ENCODE peak calls at places on chromosomes 3 and 15, in five cellular contexts. I is transverse colon, Z is kidney tubule cell, L is NCI-H1105, H is nephron progenitor cell. T is an unnamed sample.

GRCh38 chr3:13708301-13708700 is 159.4 kb downstream of the FBLN2 start:
- DNase-seq in Z (no peak), I (no peak), H (no peak), L (no peak), T (no peak)

GRCh38 chr3:42660898-42661297 is 7.4 kb downstream of the ZBTB47 start:
- DNase-seq in L (no peak), H (no peak), Z (no peak), I (no peak), T (no peak)

GRCh38 chr3:196518999-196519737 is 4.0 kb upstream of the SMCO1 start:
- DNase-seq in H (peak), I (peak), Z (peak), L (peak), T (no peak)

GRCh38 chr3:176651622-176652021 is 545.7 kb downstream of the TBL1XR1 start:
- DNase-seq in L (no peak), Z (no peak), H (no peak), I (no peak), T (no peak)

GRCh38 chr15:67820992-67821783 is 4.1 kb upstream of the SKOR1 start:
- DNase-seq in H (peak), I (peak), Z (peak), L (no peak), T (no peak)

GRCh38 chr3:49910409-49911123 is 6.9 kb upstream of the MST1R start:
- DNase-seq in L (no peak), Z (no peak), H (peak), I (no peak), T (no peak)

GRCh38 chr3:32919920-32920319 is 31.5 kb upstream of the CCR4 start:
- DNase-seq in H (no peak), I (no peak), L (no peak), Z (no peak), T (no peak)

GRCh38 chr3:169923189-169923588 is 11.8 kb downstream of the SAMD7 start:
- DNase-seq in H (no peak), Z (peak), I (peak), L (peak), T (no peak)

GRCh38 chr15:90829942-90830440 is 38.4 kb upstream of the FURIN start:
- DNase-seq in Z (no peak), I (no peak), H (no peak), L (no peak), T (no peak)

GRCh38 chr3:69196876-69197275 is 74.5 kb upstream of the LMOD3 start:
- DNase-seq in H (no peak), I (no peak), Z (no peak), L (no peak), T (no peak)

GRCh38 chr3:141926929-141927328 is 50.5 kb downstream of the ATP1B3 start:
- DNase-seq in L (no peak), I (no peak), H (no peak), Z (no peak), T (no peak)

GRCh38 chr15:85120351-85121113 is 138.9 kb downstream of the PDE8A start:
- DNase-seq in I (no peak), Z (no peak), H (no peak), L (no peak), T (no peak)

GRCh38 chr15:78233496-78233895 is 869 bp downstream of the ACSBG1 start:
- DNase-seq in L (no peak), Z (no peak), I (no peak), H (no peak), T (no peak)

GRCh38 chr15:57892181-57892580 is 173.3 kb downstream of the ALDH1A2 start:
- DNase-seq in Z (peak), L (no peak), H (no peak), I (no peak), T (no peak)

GRCh38 chr15:28918141-28918983 is 32.6 kb downstream of the APBA2 start:
- DNase-seq in I (no peak), L (no peak), H (peak), Z (no peak), T (no peak)

GRCh38 chr15:96042734-96043224 is 287.7 kb upstream of the NR2F2 start:
- DNase-seq in I (no peak), Z (no peak), L (no peak), H (no peak), T (no peak)

GRCh38 chr15:80998252-80998651 is 2.5 kb upstream of the TLNRD1 start:
- DNase-seq in L (no peak), I (no peak), H (no peak), Z (no peak), T (no peak)

GRCh38 chr15:87779746-87780145 is 476.8 kb downstream of the NTRK3 start:
- DNase-seq in Z (no peak), I (no peak), L (no peak), H (no peak), T (no peak)

GRCh38 chr3:149618151-149619123 is 39.4 kb downstream of the WWTR1 start:
- DNase-seq in L (no peak), I (no peak), H (no peak), Z (no peak), T (no peak)

GRCh38 chr15:39860871-39861270 is 59.2 kb downstream of the GPR176 start:
- DNase-seq in L (no peak), Z (no peak), I (no peak), H (no peak), T (no peak)

GRCh38 chr3:64616953-64617352 is 70.8 kb downstream of the ADAMTS9 start:
- DNase-seq in H (no peak), L (no peak), I (no peak), Z (no peak), T (no peak)

GRCh38 chr3:9395570-9396300 is 1.7 kb upstream of the SETD5 start:
- DNase-seq in Z (no peak), L (no peak), I (no peak), H (no peak), T (no peak)

GRCh38 chr3:87625911-87626310 is 349.5 kb upstream of the POU1F1 start:
- DNase-seq in L (no peak), H (no peak), I (no peak), Z (no peak), T (no peak)

GRCh38 chr3:172084871-172085556 is 45.6 kb downstream of the FNDC3B start:
- DNase-seq in Z (no peak), H (no peak), I (no peak), L (no peak), T (no peak)

GRCh38 chr15:41483519-41483918 is 10.2 kb upstream of the ITPKA start:
- DNase-seq in I (no peak), Z (no peak), H (no peak), L (no peak), T (no peak)

GRCh38 chr3:100759162-100759561 is 49.9 kb downstream of the TFG start:
- DNase-seq in Z (no peak), L (no peak), H (no peak), I (no peak), T (no peak)

GRCh38 chr15:100247228-100248225 is 94.2 kb downstream of the ADAMTS17 start:
- DNase-seq in L (no peak), H (no peak), Z (no peak), I (no peak), T (no peak)

GRCh38 chr3:86743233-86743632 is 247.7 kb downstream of the VGLL3 start:
- DNase-seq in Z (no peak), L (no peak), I (no peak), H (no peak), T (no peak)

GRCh38 chr3:167941234-167941995 is 154.3 kb downstream of the GOLIM4 start:
- DNase-seq in Z (peak), H (no peak), L (no peak), I (peak), T (no peak)

GRCh38 chr3:3772920-3773319 is 26.3 kb upstream of the LRRN1 start:
- DNase-seq in L (peak), H (no peak), Z (no peak), I (no peak), T (no peak)